ENCODE peak calls at places on chromosomes 11 and 22, in six cellular contexts. One of them, this sample, is unnamed.

GRCh38 chr11:79536155-79536917 is 95.5 kb upstream of the TENM4 start:
- DNase-seq in IMR-90: no peak
- DNase-seq in H1: no peak
- DNase-seq in H9: no peak
- DNase-seq in mesenchymal stem cell: no peak
- DNase-seq in trophoblast cell: no peak
- DNase-seq in this sample: no peak

GRCh38 chr11:66081505-66081904 is 11.4 kb downstream of the PACS1 start:
- DNase-seq in IMR-90: no peak
- DNase-seq in H1: no peak
- DNase-seq in H9: no peak
- DNase-seq in mesenchymal stem cell: peak
- DNase-seq in trophoblast cell: peak
- DNase-seq in this sample: no peak

GRCh38 chr11:122711831-122712378 is 56.4 kb downstream of the UBASH3B start:
- DNase-seq in IMR-90: no peak
- DNase-seq in H1: no peak
- DNase-seq in H9: no peak
- DNase-seq in mesenchymal stem cell: peak
- DNase-seq in trophoblast cell: no peak
- DNase-seq in this sample: no peak

GRCh38 chr11:27317751-27318150 is 45.3 kb downstream of the CCDC34 start:
- DNase-seq in IMR-90: peak
- DNase-seq in H1: no peak
- DNase-seq in H9: no peak
- DNase-seq in mesenchymal stem cell: peak
- DNase-seq in trophoblast cell: no peak
- DNase-seq in this sample: no peak

GRCh38 chr11:35919244-35919643 is 24.6 kb upstream of the LDLRAD3 start:
- DNase-seq in IMR-90: peak
- DNase-seq in H1: no peak
- DNase-seq in H9: no peak
- DNase-seq in mesenchymal stem cell: no peak
- DNase-seq in trophoblast cell: no peak
- DNase-seq in this sample: peak

GRCh38 chr11:68402355-68403031 is 58.1 kb upstream of the PPP6R3 start:
- DNase-seq in IMR-90: no peak
- DNase-seq in H1: no peak
- DNase-seq in H9: peak
- DNase-seq in mesenchymal stem cell: no peak
- DNase-seq in trophoblast cell: peak
- DNase-seq in this sample: no peak

GRCh38 chr11:92022499-92022898 is 202.1 kb upstream of the FAT3 start:
- DNase-seq in IMR-90: no peak
- DNase-seq in H1: no peak
- DNase-seq in H9: no peak
- DNase-seq in mesenchymal stem cell: no peak
- DNase-seq in trophoblast cell: no peak
- DNase-seq in this sample: no peak

GRCh38 chr22:46515208-46516111 is 22.0 kb downstream of the CELSR1 start:
- DNase-seq in IMR-90: peak
- DNase-seq in H1: no peak
- DNase-seq in H9: no peak
- DNase-seq in mesenchymal stem cell: peak
- DNase-seq in trophoblast cell: no peak
- DNase-seq in this sample: no peak

GRCh38 chr11:111846640-111847039 is 24.7 kb downstream of the ALG9 start:
- DNase-seq in IMR-90: peak
- DNase-seq in H1: no peak
- DNase-seq in H9: no peak
- DNase-seq in mesenchymal stem cell: peak
- DNase-seq in trophoblast cell: peak
- DNase-seq in this sample: no peak

DNA sequence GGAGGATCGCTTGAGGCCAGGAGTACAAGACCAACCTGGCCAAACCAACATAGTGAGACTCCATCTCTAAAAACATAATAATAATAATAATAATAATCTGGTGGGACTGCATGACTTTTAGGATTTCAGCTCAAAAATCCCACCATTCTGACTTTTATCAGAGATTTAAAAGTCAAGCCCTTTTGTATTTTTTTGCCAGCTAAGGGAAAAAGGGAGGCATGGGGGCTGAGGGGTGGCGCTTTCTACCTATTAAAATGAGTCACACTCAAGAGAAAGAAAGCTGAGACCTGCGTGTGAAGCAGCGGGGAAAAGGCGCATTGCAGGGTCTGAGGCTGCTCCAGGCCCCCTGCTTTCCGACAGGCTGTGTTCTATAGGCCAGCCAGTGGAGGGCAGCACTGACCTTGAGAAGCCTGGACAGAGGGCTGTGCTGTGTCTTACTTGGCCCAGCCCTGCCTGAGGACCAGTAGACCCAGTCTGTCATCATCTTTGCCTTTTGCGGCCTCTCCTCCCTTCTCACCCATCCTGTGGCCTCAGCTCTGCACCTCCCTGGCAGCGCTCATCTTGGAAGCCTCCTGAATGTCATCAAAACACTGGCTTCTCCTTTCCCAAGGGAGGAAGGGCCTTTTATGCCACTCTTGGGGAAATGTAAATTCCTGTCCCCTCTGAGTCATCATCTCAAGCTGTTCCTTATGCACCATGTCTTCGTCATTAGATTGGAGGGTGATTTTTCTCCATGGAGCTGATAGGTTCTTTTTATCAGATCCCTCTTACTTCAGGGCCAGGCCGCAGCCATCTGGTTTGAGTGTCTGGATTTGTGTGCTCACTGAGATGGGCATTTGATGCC is 12.7 kb upstream of the MAPK8IP1 start:
- DNase-seq in IMR-90: peak
- DNase-seq in H1: peak
- DNase-seq in H9: peak
- DNase-seq in mesenchymal stem cell: peak
- DNase-seq in trophoblast cell: peak
- DNase-seq in this sample: peak
- H3K14ac ChIP-seq in IMR-90: no peak
- H3K14ac ChIP-seq in H1: no peak
- H3K14ac ChIP-seq in H9: no peak
- H3K14ac ChIP-seq in mesenchymal stem cell: no peak
- H3K14ac ChIP-seq in trophoblast cell: no peak
- H3K14ac ChIP-seq in this sample: no peak

GRCh38 chr11:11915625-11916024 is 73.9 kb downstream of the USP47 start:
- DNase-seq in IMR-90: no peak
- DNase-seq in H1: no peak
- DNase-seq in H9: no peak
- DNase-seq in mesenchymal stem cell: no peak
- DNase-seq in trophoblast cell: no peak
- DNase-seq in this sample: no peak

GRCh38 chr11:11916981-11917399 is 75.2 kb downstream of the USP47 start:
- DNase-seq in IMR-90: peak
- DNase-seq in H1: no peak
- DNase-seq in H9: no peak
- DNase-seq in mesenchymal stem cell: no peak
- DNase-seq in trophoblast cell: no peak
- DNase-seq in this sample: no peak

GRCh38 chr11:11910541-11910940 is 68.8 kb downstream of the USP47 start:
- DNase-seq in IMR-90: no peak
- DNase-seq in H1: no peak
- DNase-seq in H9: no peak
- DNase-seq in mesenchymal stem cell: no peak
- DNase-seq in trophoblast cell: no peak
- DNase-seq in this sample: no peak

GRCh38 chr11:11909727-11910126 is 68.0 kb downstream of the USP47 start:
- DNase-seq in IMR-90: peak
- DNase-seq in H1: no peak
- DNase-seq in H9: no peak
- DNase-seq in mesenchymal stem cell: peak
- DNase-seq in trophoblast cell: no peak
- DNase-seq in this sample: no peak

DNA sequence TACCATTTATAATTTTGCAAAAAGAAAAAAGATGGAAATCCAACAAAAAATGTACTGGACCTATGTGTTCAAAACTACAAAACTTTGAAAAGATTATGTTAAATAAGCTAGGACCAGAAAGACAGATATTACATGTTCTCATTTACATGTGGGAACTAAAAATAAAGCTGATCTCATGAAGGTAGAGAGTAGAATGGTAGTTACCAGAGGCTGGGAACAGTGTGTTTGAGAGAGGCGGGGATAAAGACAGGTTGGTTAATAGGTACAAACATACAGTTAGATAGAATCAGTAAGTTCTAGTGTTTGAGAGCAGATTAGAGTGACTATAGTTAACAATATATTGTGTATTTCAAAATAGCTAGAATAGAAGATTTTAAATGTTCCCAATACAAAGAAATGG is 71.6 kb downstream of the USP47 start:
- DNase-seq in IMR-90: no peak
- DNase-seq in H1: no peak
- DNase-seq in H9: no peak
- DNase-seq in mesenchymal stem cell: no peak
- DNase-seq in trophoblast cell: no peak
- DNase-seq in this sample: no peak
- H2BK120ac ChIP-seq in IMR-90: no peak
- H2BK120ac ChIP-seq in H1: no peak
- H2BK120ac ChIP-seq in H9: no peak
- H2BK120ac ChIP-seq in mesenchymal stem cell: no peak
- H2BK120ac ChIP-seq in trophoblast cell: no peak
- H2BK120ac ChIP-seq in this sample: no peak

GRCh38 chr11:132742929-132743328 is 789.4 kb downstream of the OPCML start:
- DNase-seq in IMR-90: no peak
- DNase-seq in H1: no peak
- DNase-seq in H9: no peak
- DNase-seq in mesenchymal stem cell: no peak
- DNase-seq in trophoblast cell: no peak
- DNase-seq in this sample: no peak
- H3K14ac ChIP-seq in IMR-90: no peak
- H3K14ac ChIP-seq in H1: no peak
- H3K14ac ChIP-seq in H9: no peak
- H3K14ac ChIP-seq in mesenchymal stem cell: no peak
- H3K14ac ChIP-seq in trophoblast cell: no peak
- H3K14ac ChIP-seq in this sample: no peak

DNA sequence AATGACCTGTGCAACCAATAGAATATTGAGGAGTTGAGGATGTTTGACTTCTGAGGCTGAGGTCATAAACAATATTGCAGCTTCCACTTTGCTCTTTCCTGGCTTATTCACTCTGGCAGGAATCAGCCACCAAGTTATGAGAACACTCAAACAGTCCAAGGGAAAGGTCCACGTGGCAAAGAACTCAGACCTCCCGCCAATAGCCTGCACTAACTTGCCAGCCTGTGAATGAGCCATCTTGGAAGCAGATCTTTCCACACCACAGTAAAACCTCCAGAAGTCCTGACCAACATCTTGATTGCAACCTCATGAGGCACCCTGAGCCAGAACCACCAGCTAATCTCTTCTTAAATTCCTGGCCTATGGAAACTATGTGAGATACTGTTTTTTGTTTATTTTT is 22.7 kb upstream of the PICALM start:
- DNase-seq in IMR-90: peak
- DNase-seq in H1: no peak
- DNase-seq in H9: no peak
- DNase-seq in mesenchymal stem cell: peak
- DNase-seq in trophoblast cell: no peak
- DNase-seq in this sample: no peak
- H2BK120ac ChIP-seq in IMR-90: peak
- H2BK120ac ChIP-seq in H1: no peak
- H2BK120ac ChIP-seq in H9: no peak
- H2BK120ac ChIP-seq in mesenchymal stem cell: no peak
- H2BK120ac ChIP-seq in trophoblast cell: no peak
- H2BK120ac ChIP-seq in this sample: no peak

This sample was measured in neuronal stem cell.